ENCODE peak calls at places on chromosomes 5 and 9, in six cellular contexts. H, E, J, L, Y and V are unnamed samples.

GRCh38 chr9:95373069-95373681 is 55.7 kb upstream of the FANCC start:
- DNase-seq in H (no peak), E (no peak), J (peak; percentile 72), L (no peak), Y (no peak), V (no peak)

GRCh38 chr9:133558191-133559126 is 24.0 kb downstream of the ADAMTSL2 start:
- DNase-seq in H (peak; percentile 77), E (no peak), J (peak; percentile 52), L (no peak), Y (peak; percentile 78), V (peak; percentile 31)

GRCh38 chr5:148002471-148002870 is 61.3 kb upstream of the SPINK5 start:
- DNase-seq in H (peak; percentile 17), E (no peak), J (peak; percentile 40), L (no peak), Y (no peak), V (no peak)

GRCh38 chr5:10034008-10034407 is 215.7 kb downstream of the ATPSCKMT start:
- DNase-seq in H (no peak), E (no peak), J (no peak), L (no peak), Y (no peak), V (no peak)

GRCh38 chr5:88674262-88675158 is 208.5 kb downstream of the MEF2C start:
- DNase-seq in H (no peak), E (no peak), J (no peak), L (no peak), Y (peak; percentile 80), V (no peak)

GRCh38 chr5:123545506-123545905 is 33.5 kb downstream of the CSNK1G3 start:
- DNase-seq in H (peak; percentile 42), E (no peak), J (peak; percentile 32), L (no peak), Y (no peak), V (no peak)

GRCh38 chr5:150650713-150651000 is 10.2 kb downstream of the SYNPO start:
- DNase-seq in H (no peak), E (no peak), J (no peak), L (no peak), Y (no peak), V (no peak)

GRCh38 chr9:76027426-76027825 is 137.0 kb downstream of the PCSK5 start:
- DNase-seq in H (peak; percentile 8), E (no peak), J (no peak), L (no peak), Y (peak; percentile 80), V (no peak)

GRCh38 chr9:132002827-132003704 is 76.6 kb downstream of the MED27 start:
- DNase-seq in H (no peak), E (no peak), J (no peak), L (no peak), Y (peak; percentile 27), V (no peak)

GRCh38 chr9:27763831-27764230 is 190.6 kb upstream of the C9orf72 start:
- DNase-seq in H (no peak), E (no peak), J (no peak), L (no peak), Y (no peak), V (no peak)

GRCh38 chr5:67165524-67166459 is 30.8 kb downstream of the CD180 start:
- DNase-seq in H (peak; percentile 86), E (peak; percentile 75), J (peak; percentile 63), L (peak; percentile 75), Y (peak; percentile 56), V (peak; percentile 28)

DNA sequence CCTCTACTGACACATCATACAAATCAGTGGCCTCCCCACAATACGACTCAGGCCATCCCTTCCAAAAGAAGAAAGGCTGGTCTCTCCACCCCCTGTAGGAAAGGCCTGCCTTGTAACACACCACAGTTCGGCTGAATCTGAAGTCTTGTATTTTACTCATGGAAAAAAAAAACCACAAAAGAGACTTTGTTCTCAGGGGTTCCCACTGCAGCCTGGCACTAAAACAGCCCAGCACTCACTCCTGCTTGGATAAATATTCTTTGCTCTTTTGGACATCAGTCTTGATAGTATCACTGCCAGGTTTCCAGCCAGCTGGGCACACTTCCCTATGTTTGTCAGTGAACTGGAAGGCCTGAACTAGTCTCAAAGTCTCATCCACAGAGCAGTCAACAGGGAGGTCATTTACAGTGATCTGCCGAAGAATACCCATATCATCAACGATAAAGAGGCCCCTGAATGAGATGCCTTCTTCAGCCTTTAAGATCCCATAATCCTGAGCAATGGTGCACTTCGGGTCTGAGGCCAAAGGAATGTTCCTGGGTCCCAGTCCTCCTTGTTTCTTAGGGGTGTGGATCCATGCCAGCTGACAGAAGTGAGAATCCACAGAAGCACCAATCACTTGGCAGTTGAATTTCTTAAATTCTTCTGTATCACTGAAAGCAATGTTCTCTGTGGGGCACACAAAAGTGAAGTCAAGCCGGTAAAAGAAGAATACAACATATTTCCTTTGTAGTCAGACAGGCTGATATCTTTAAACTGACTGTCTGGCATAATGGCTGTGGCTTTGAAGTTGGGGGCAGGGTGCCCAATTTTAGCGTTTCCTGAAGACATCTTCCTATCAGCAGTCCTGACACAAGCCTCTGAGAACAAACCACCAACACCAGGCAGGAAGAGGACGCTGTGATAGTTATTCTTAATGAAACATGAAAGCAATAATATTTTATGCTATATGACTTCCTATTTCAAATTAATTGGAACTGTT is 198.1 kb downstream of the LURAP1L start:
- DNase-seq in H (peak; percentile 57), E (no peak), J (no peak), L (no peak), Y (peak; percentile 26), V (no peak)
- TF ChIP-seq CTCF in H (no peak), E (no peak), J (no peak), L (no peak), Y (no peak), V (no peak)

GRCh38 chr9:126528967-126529366 is 84.8 kb upstream of the LMX1B start:
- DNase-seq in H (no peak), E (no peak), J (no peak), L (no peak), Y (no peak), V (no peak)

GRCh38 chr9:126526218-126527108 is 87.3 kb upstream of the LMX1B start:
- DNase-seq in H (no peak), E (no peak), J (no peak), L (peak; percentile 10), Y (no peak), V (no peak)

GRCh38 chr9:126524353-126525077 is 89.2 kb upstream of the LMX1B start:
- DNase-seq in H (no peak), E (no peak), J (no peak), L (no peak), Y (no peak), V (no peak)

GRCh38 chr9:126528111-126528510 is 85.6 kb upstream of the LMX1B start:
- DNase-seq in H (no peak), E (no peak), J (no peak), L (no peak), Y (no peak), V (no peak)

GRCh38 chr9:126527109-126527825 is 86.5 kb upstream of the LMX1B start:
- DNase-seq in H (no peak), E (no peak), J (no peak), L (no peak), Y (no peak), V (no peak)
- H3K4me3 ChIP-seq in H (no peak overlapping the region), E (no peak overlapping the region), J (no peak overlapping the region), L (no peak overlapping the region), Y (no peak overlapping the region), V (no peak overlapping the region)

GRCh38 chr5:131109540-131110255 is 55.4 kb downstream of the HINT1 start:
- DNase-seq in H (peak; percentile 62), E (no peak), J (peak; percentile 64), L (no peak), Y (peak; percentile 14), V (peak; percentile 5)
- TF ChIP-seq CTCF in H (peak; percentile 70), E (peak; percentile 72), J (peak; percentile 74), L (peak; percentile 93), Y (peak; percentile 79), V (peak; percentile 56)

DNA sequence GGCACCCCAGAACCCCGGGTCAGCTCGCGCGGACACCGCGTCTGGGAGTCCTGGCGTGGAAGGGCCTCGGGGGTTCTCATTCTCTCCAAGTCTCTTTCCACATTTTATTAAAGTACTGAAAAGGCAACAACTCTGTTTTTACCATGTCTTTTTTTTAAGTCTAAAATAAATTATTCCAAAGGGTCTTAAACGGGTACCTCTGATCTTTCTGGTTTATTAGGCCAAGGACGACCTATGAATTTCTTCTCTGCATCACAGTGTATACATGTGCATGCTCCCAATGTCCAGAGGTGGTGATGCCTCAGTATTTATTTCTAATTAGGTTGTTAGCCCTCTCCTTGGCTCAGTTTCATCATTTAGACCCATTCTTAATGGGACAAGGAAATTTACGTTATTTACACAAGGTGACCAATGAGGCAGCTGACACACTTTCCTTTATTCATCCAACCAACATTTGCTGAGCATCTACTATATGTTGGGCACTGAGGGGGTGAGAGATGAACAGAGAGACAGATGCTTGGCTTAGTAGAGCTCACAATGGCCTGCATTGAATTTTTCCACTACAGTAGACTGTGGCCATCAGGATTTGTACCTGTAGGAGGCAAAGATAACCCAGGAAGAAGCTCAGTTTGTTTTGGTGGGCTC is 7.6 kb upstream of the OTP start:
- DNase-seq in H (no peak), E (no peak), J (no peak), L (no peak), Y (no peak), V (no peak)
- H3K4me3 ChIP-seq in H (no peak overlapping the region), E (peak overlapping the region; percentile 43), J (no peak overlapping the region), L (no peak overlapping the region), Y (no peak overlapping the region), V (no peak overlapping the region)

DNA sequence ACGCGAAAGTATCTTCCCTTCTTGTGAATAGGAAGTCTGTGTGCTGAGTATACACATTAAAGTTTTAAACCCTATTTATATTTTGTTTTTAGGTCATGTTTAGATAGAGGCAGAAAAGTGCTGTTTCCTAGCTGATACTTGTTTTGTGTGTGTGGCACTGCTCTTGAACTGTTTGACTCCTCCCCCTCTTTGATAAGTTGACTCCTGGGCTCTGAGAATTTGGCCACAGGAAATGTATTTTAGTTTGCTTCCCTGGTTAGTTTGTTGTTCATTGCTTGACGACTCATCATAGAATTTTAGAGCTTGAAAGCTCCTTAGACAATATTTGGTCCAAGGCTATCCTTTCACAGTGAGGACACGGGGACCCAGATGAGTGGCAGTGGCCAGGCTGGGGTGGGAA is 2.0 kb upstream of the CDC14B start:
- DNase-seq in H (no peak), E (no peak), J (peak; percentile 30), L (no peak), Y (no peak), V (no peak)
- TF ChIP-seq CTCF in H (no peak), E (no peak), J (no peak), L (no peak), Y (no peak), V (no peak)

GRCh38 chr5:38692346-38692745 is 135.9 kb upstream of the LIFR start:
- DNase-seq in H (peak; percentile 61), E (no peak), J (no peak), L (no peak), Y (peak; percentile 11), V (no peak)

GRCh38 chr5:38692780-38693507 is 136.5 kb upstream of the LIFR start:
- DNase-seq in H (no peak), E (no peak), J (peak; percentile 27), L (no peak), Y (no peak), V (no peak)

GRCh38 chr5:38695021-38695961 is 138.8 kb upstream of the LIFR start:
- DNase-seq in H (no peak), E (no peak), J (no peak), L (no peak), Y (no peak), V (no peak)

GRCh38 chr5:38697013-38697412 is 140.6 kb upstream of the LIFR start:
- DNase-seq in H (peak; percentile 85), E (no peak), J (no peak), L (no peak), Y (peak; percentile 42), V (no peak)
- H3K4me3 ChIP-seq in H (no peak overlapping the region), E (no peak overlapping the region), J (no peak overlapping the region), L (no peak overlapping the region), Y (no peak overlapping the region), V (no peak overlapping the region)